ENCODE peak calls at places on chromosomes 11 and 22, in seven cellular contexts. G is astrocyte, S is heart right ventricle, J is neural progenitor cell, R is spleen, Y is breast epithelium, E is WERI-Rb-1. Q is an unnamed sample.

GRCh38 chr11:63945482-63946163 is 6.8 kb downstream of the NAA40 start:
- DNase-seq in G (peak; percentile 42), S (peak; percentile 77), J (peak; percentile 70), R (no peak), Y (peak; percentile 93), E (peak; percentile 67), Q (peak; percentile 36)

GRCh38 chr11:108609681-108610080 is 16.1 kb upstream of the EXPH5 start:
- DNase-seq in G (peak; percentile 65), S (no peak), J (no peak), R (no peak), Y (no peak), E (no peak), Q (no peak)

GRCh38 chr11:37394236-37394870 is 796.3 kb upstream of the RAG2 start:
- DNase-seq in G (no peak), S (no peak), J (no peak), R (no peak), Y (no peak), E (no peak), Q (no peak)

GRCh38 chr11:47378011-47378835 is at the start of gene SPI1:
- DNase-seq in G (no peak), S (peak; percentile 56), J (no peak), R (peak; percentile 96), Y (peak; percentile 28), E (no peak), Q (no peak)

GRCh38 chr11:270451-271208 is 7.6 kb upstream of the NLRP6 start:
- DNase-seq in G (no peak), S (no peak), J (no peak), R (peak; percentile 84), Y (no peak), E (no peak), Q (no peak)

GRCh38 chr11:125624756-125625213 is at the start of gene CHEK1:
- DNase-seq in G (no peak), S (no peak), J (no peak), R (no peak), Y (no peak), E (no peak), Q (no peak)

GRCh38 chr11:69573751-69574382 is 67.1 kb upstream of the CCND1 start:
- DNase-seq in G (no peak), S (no peak), J (no peak), R (no peak), Y (no peak), E (no peak), Q (no peak)

GRCh38 chr11:44372989-44373388 is 63.0 kb upstream of the ALX4 start:
- DNase-seq in G (no peak), S (no peak), J (peak; percentile 16), R (no peak), Y (no peak), E (no peak), Q (no peak)

GRCh38 chr22:19117111-19117512 is 5.1 kb downstream of the DGCR2 start:
- DNase-seq in G (no peak), S (no peak), J (no peak), R (peak; percentile 54), Y (no peak), E (peak; percentile 87), Q (no peak)

GRCh38 chr11:116185551-116185950 is 587.2 kb downstream of the BUD13 start:
- DNase-seq in G (no peak), S (no peak), J (no peak), R (no peak), Y (no peak), E (peak; percentile 53), Q (no peak)

GRCh38 chr11:64186205-64187165 is 514 bp downstream of the STIP1 start:
- DNase-seq in G (no peak), S (no peak), J (peak; percentile 32), R (no peak), Y (no peak), E (peak; percentile 26), Q (no peak)

GRCh38 chr11:8834379-8834778 is 76.6 kb upstream of the AKIP1 start:
- DNase-seq in G (no peak), S (no peak), J (no peak), R (peak; percentile 27), Y (no peak), E (no peak), Q (no peak)

GRCh38 chr22:24994070-24994763 is 41.7 kb downstream of the KIAA1671 start:
- DNase-seq in G (peak; percentile 66), S (no peak), J (peak; percentile 31), R (no peak), Y (peak; percentile 49), E (peak; percentile 75), Q (no peak)

GRCh38 chr11:69427337-69427736 is 54.1 kb upstream of the LINC01488 start:
- DNase-seq in G (no peak), S (no peak), J (peak; percentile 56), R (peak; percentile 50), Y (no peak), E (no peak), Q (no peak)

GRCh38 chr11:75440960-75441803 is 8.2 kb upstream of the KLHL35 start:
- DNase-seq in G (no peak), S (no peak), J (no peak), R (no peak), Y (no peak), E (no peak), Q (no peak)

GRCh38 chr11:36164522-36165250 is 124.5 kb downstream of the COMMD9 start:
- DNase-seq in G (no peak), S (no peak), J (no peak), R (no peak), Y (no peak), E (no peak), Q (no peak)

GRCh38 chr11:60161107-60161506 is 21.8 kb downstream of the MS4A6A start:
- DNase-seq in G (no peak), S (no peak), J (no peak), R (no peak), Y (no peak), E (no peak), Q (no peak)

GRCh38 chr11:104653011-104653806 is 245.1 kb downstream of the CASP12 start:
- DNase-seq in G (peak; percentile 75), S (no peak), J (no peak), R (no peak), Y (no peak), E (no peak), Q (no peak)

GRCh38 chr22:32308934-32309333 is 48.7 kb upstream of the RFPL3 start:
- DNase-seq in G (no peak), S (no peak), J (no peak), R (no peak), Y (no peak), E (no peak), Q (no peak)

GRCh38 chr11:15106201-15106965 is 8.3 kb upstream of the INSC start:
- DNase-seq in G (peak; percentile 82), S (no peak), J (peak; percentile 42), R (no peak), Y (no peak), E (no peak), Q (no peak)

GRCh38 chr11:15114501-15115475 is at the start of gene INSC:
- DNase-seq in G (no peak), S (no peak), J (peak; percentile 79), R (no peak), Y (no peak), E (no peak), Q (no peak)

GRCh38 chr11:131880279-131880678 is 509.9 kb downstream of the NTM start:
- DNase-seq in G (no peak), S (no peak), J (peak; percentile 46), R (no peak), Y (no peak), E (peak; percentile 29), Q (no peak)

GRCh38 chr11:69027704-69028372 is 14.8 kb upstream of the MRGPRF start:
- DNase-seq in G (no peak), S (no peak), J (no peak), R (no peak), Y (no peak), E (no peak), Q (no peak)

GRCh38 chr11:115276182-115276581 is 228.0 kb downstream of the CADM1 start:
- DNase-seq in G (no peak), S (no peak), J (no peak), R (no peak), Y (no peak), E (peak; percentile 23), Q (no peak)

GRCh38 chr22:41382098-41382578 is 396 bp downstream of the TEF start:
- DNase-seq in G (no peak), S (peak; percentile 69), J (peak; percentile 90), R (no peak), Y (peak; percentile 77), E (peak; percentile 65), Q (no peak)

GRCh38 chr11:5928269-5928668 is 13.8 kb upstream of the OR56A3 start:
- DNase-seq in G (no peak), S (no peak), J (no peak), R (no peak), Y (no peak), E (no peak), Q (no peak)

GRCh38 chr11:67379061-67380058 is 6.0 kb upstream of the CLCF1 start:
- DNase-seq in G (no peak), S (no peak), J (no peak), R (no peak), Y (no peak), E (no peak), Q (no peak)

GRCh38 chr22:47783433-47784366 is 1021.2 kb downstream of the TBC1D22A start:
- DNase-seq in G (no peak), S (no peak), J (peak; percentile 32), R (peak; percentile 44), Y (no peak), E (no peak), Q (no peak)
- TF ChIP-seq CTCF in G (no peak), S (no peak), J (peak; percentile 42), R (no peak), Y (no peak), E (peak; percentile 49), Q (no peak)

GRCh38 chr22:46560696-46561295 is 23.4 kb upstream of the CELSR1 start:
- DNase-seq in G (no peak), S (no peak), J (no peak), R (peak; percentile 58), Y (no peak), E (no peak), Q (no peak)
- H3K4me3 ChIP-seq in G (no peak overlapping the region), S (no peak overlapping the region), J (no peak overlapping the region), R (no peak overlapping the region), Y (no peak overlapping the region), E (no peak overlapping the region), Q (no peak overlapping the region)

DNA sequence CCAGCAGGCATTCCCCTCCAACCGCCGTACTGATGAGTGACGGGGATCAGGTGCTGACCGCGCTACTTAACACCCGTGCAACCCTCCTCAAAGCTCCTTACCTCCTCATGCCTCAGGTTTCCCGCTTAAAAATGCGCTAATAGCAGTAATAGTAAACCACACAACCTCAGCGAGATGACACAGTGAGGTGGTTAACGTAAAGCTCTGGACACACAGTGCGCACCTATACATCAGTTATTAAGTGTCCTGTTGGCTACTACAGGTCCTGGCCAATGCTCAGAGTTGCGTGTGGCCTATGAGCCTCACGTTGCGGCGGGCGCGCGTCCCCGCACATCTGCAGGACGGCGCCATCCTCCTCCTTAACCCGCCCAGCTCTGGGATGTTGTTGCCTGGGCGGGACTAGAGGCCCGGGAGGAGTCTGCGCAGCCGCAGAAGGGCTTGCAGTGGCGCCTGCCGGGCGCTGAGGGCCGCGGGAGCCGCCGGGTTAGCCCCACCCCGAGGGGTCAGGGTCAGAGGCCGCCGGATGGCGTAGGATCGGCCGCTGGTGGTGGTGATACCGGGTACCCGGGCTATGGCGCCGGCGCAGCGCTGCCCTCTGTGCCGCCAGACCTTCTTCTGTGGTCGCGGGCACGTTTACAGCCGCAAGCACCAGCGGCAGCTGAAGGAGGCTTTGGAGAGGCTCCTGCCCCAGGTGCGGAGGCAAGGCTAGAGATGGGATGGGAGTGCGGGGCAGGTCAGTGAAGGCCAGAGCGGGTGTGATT is at the start of gene CENATAC:
- DNase-seq in G (peak; percentile 49), S (peak; percentile 96), J (peak; percentile 99), R (peak; percentile 99), Y (peak; percentile 85), E (peak; percentile 94), Q (peak; percentile 52)
- TF ChIP-seq CTCF in G (no peak), S (peak; percentile 30), J (peak; percentile 6), R (peak; percentile 62), Y (no peak), E (no peak), Q (no peak)

GRCh38 chr11:95152878-95153856 is 63.5 kb downstream of the ENDOD1 start:
- DNase-seq in G (no peak), S (no peak), J (no peak), R (peak; percentile 80), Y (no peak), E (no peak), Q (no peak)
- H3K4me3 ChIP-seq in G (no peak overlapping the region), S (peak overlapping the region; percentile 13), J (no peak overlapping the region), R (peak overlapping the region; percentile 83), Y (peak overlapping the region; percentile 53), E (no peak overlapping the region), Q (no peak overlapping the region)